ENCODE peak calls at places on chromosome 22, in four cellular contexts. T is WTC11, E is HepG2, M is K562. X is an unnamed sample.

GRCh38 chr22:47059701-47060161 is 297.3 kb downstream of the TBC1D22A start:
- DNase-seq in E (no peak), M (no peak), T (no peak), X (no peak)

GRCh38 chr22:33743756-33744155 is 176.5 kb downstream of the LARGE1 start:
- DNase-seq in M (no peak), T (no peak), E (no peak), X (no peak)

GRCh38 chr22:22178566-22178965 is 66.0 kb upstream of the VPREB1 start:
- DNase-seq in M (no peak), E (no peak), T (no peak), X (no peak)

GRCh38 chr22:48181168-48181955 is 1418.9 kb downstream of the TBC1D22A start:
- DNase-seq in M (no peak), E (no peak), T (no peak), X (no peak)

GRCh38 chr22:35846804-35847203 is 129.1 kb downstream of the APOL5 start:
- DNase-seq in E (no peak), M (no peak), T (no peak), X (no peak)

GRCh38 chr22:36552300-36552699 is 23.3 kb upstream of the EIF3D start:
- DNase-seq in E (no peak), M (no peak), T (no peak), X (no peak)

GRCh38 chr22:20578192-20578591 is 70.8 kb downstream of the MED15 start:
- DNase-seq in E (no peak), T (no peak), M (no peak), X (no peak)

GRCh38 chr22:46971141-46971775 is 208.8 kb downstream of the TBC1D22A start:
- DNase-seq in M (no peak), T (no peak), E (no peak), X (no peak)

GRCh38 chr22:25853501-25853900 is 111.5 kb downstream of the MYO18B start:
- DNase-seq in T (no peak), E (no peak), M (peak; percentile 37), X (no peak)

GRCh38 chr22:27537481-27537891 is 264.1 kb downstream of the MN1 start:
- DNase-seq in T (no peak), M (no peak), E (no peak), X (no peak)

GRCh38 chr22:46097268-46097900 is 52.9 kb upstream of the PPARA start:
- DNase-seq in E (no peak), T (no peak), M (no peak), X (no peak)

GRCh38 chr22:35430897-35431322 is 31.0 kb downstream of the MCM5 start:
- DNase-seq in E (peak; percentile 55), T (peak; percentile 93), M (peak; percentile 80), X (peak; percentile 75)

GRCh38 chr22:33038131-33038772 is 19.9 kb downstream of the SYN3 start:
- DNase-seq in M (no peak), E (no peak), T (no peak), X (no peak)

GRCh38 chr22:44622147-44622427 is 79.9 kb upstream of the PRR5 start:
- DNase-seq in T (no peak), M (peak; percentile 20), E (no peak), X (peak; percentile 27)

GRCh38 chr22:27580311-27580897 is 221.2 kb downstream of the MN1 start:
- DNase-seq in E (no peak), T (no peak), M (no peak), X (no peak)

GRCh38 chr22:36702832-36703210 is 731 bp downstream of the CACNG2 start:
- DNase-seq in M (no peak), E (no peak), T (no peak), X (no peak)

GRCh38 chr22:46078241-46079092 is 71.9 kb upstream of the PPARA start:
- DNase-seq in E (no peak), T (peak; percentile 10), M (no peak), X (peak; percentile 89)

GRCh38 chr22:25023879-25024278 is 71.4 kb downstream of the KIAA1671 start:
- DNase-seq in E (no peak), T (no peak), M (no peak), X (no peak)

GRCh38 chr22:37186997-37187522 is 987 bp downstream of the C1QTNF6 start:
- DNase-seq in M (no peak), E (no peak), T (no peak), X (no peak)

GRCh38 chr22:47067911-47068654 is 305.6 kb downstream of the TBC1D22A start:
- DNase-seq in E (no peak), M (no peak), T (no peak), X (no peak)

GRCh38 chr22:36106910-36107309 is 53.6 kb downstream of the APOL3 start:
- DNase-seq in T (no peak), M (no peak), E (no peak), X (no peak)

GRCh38 chr22:26016916-26017315 is 152.3 kb upstream of the SEZ6L start:
- DNase-seq in E (no peak), T (no peak), M (no peak), X (no peak)

GRCh38 chr22:47610766-47611165 is 848.3 kb downstream of the TBC1D22A start:
- DNase-seq in T (no peak), M (no peak), E (no peak), X (no peak)

GRCh38 chr22:48346311-48346710 is 1481.4 kb downstream of the BRD1 start:
- DNase-seq in T (no peak), M (no peak), E (no peak), X (no peak)

GRCh38 chr22:32836286-32836859 is 34.9 kb downstream of the TIMP3 start:
- DNase-seq in E (peak; percentile 11), M (peak; percentile 51), T (no peak), X (peak; percentile 18)

GRCh38 chr22:48677168-48677520 is 1150.5 kb downstream of the BRD1 start:
- DNase-seq in E (no peak), M (no peak), T (no peak), X (no peak)

GRCh38 chr22:27680636-27681035 is 120.9 kb downstream of the MN1 start:
- DNase-seq in M (no peak), E (no peak), T (no peak), X (no peak)

GRCh38 chr22:36369922-36370781 is 17.6 kb downstream of the MYH9 start:
- DNase-seq in M (peak; percentile 57), E (peak; percentile 72), T (no peak), X (peak; percentile 58)

GRCh38 chr22:44120314-44120704 is 60.4 kb upstream of the PARVG start:
- DNase-seq in E (no peak), T (no peak), M (no peak), X (no peak)

GRCh38 chr22:33247758-33248157 is 189.6 kb upstream of the SYN3 start:
- DNase-seq in T (no peak), E (no peak), M (no peak), X (no peak)

GRCh38 chr22:44572414-44573207 is 74.6 kb upstream of the RTL6 start:
- DNase-seq in M (no peak), T (no peak), E (no peak), X (no peak)

GRCh38 chr22:37001826-37002225 is 17.4 kb downstream of the TST start:
- DNase-seq in T (no peak), M (no peak), E (no peak), X (no peak)

GRCh38 chr22:34111210-34111824 is 191.0 kb upstream of the LARGE1 start:
- DNase-seq in T (peak; percentile 49), E (peak; percentile 22), M (peak; percentile 23), X (peak; percentile 13)

GRCh38 chr22:23774114-23774921 is 1.7 kb downstream of the MMP11 start:
- DNase-seq in E (peak; percentile 85), T (no peak), M (no peak), X (no peak)
- TF ChIP-seq NR3C1 in E (no peak), T (no peak), M (no peak), X (no peak)

DNA sequence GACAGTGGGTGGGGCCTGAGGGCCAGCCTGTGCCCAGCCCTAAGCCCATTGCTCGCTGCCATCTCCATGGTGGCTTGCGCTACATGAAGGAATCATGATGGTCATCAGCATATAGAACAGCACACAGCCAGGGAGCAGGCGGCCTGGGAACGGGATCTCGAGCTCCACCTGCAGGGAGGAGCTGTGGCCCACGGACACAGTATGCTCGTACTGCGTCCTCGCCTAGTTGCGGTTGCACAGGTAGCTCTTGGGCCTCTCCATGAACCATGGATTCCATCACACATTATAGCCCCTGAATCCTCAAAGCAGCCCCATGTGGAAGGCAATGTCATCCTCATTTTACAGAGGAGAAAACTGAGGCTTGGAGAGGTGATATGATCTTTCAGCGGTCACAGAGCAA is 15.1 kb downstream of the SEC14L4 start:
- DNase-seq in E (peak; percentile 16), M (peak; percentile 45), T (peak; percentile 44), X (no peak)
- TF ChIP-seq CTCF in E (peak; percentile 77), M (peak; percentile 62), T (no peak), X (no peak)

GRCh38 chr22:18991138-18991432 is 55.0 kb upstream of the PRODH start:
- DNase-seq in T (no peak), E (no peak), M (no peak), X (no peak)

GRCh38 chr22:18990355-18991137 is 54.5 kb upstream of the PRODH start:
- DNase-seq in T (no peak), E (no peak), M (no peak), X (no peak)

GRCh38 chr22:18987765-18988164 is 51.7 kb upstream of the PRODH start:
- DNase-seq in E (peak; percentile 32), M (peak; percentile 85), T (peak; percentile 78), X (peak; percentile 24)

GRCh38 chr22:18991828-18992442 is 55.8 kb upstream of the PRODH start:
- DNase-seq in E (no peak), M (peak; percentile 15), T (no peak), X (no peak)

DNA sequence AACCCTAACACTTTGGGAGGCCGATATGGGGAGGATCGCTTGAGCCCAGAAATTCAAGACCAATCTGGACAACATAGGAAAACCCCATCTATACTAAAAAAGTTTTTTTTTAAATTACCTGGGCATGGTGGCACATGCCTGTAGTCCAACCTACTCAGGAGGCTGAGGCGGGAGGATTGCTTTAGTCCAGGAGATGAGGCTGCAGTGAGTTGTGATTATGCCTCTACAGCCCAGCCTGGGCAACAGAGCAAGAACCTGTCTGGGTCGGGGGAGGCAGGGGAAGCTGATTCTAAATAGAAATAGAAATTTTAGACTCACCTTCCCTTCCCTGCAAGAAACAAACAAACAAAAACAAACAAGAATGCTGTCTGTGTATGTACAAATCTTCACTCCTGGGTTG is 52.9 kb upstream of the PRODH start:
- DNase-seq in E (no peak), M (no peak), T (no peak), X (no peak)
- TF ChIP-seq NR3C1 in E (no peak), M (peak; percentile 26), T (no peak), X (no peak)

DNA sequence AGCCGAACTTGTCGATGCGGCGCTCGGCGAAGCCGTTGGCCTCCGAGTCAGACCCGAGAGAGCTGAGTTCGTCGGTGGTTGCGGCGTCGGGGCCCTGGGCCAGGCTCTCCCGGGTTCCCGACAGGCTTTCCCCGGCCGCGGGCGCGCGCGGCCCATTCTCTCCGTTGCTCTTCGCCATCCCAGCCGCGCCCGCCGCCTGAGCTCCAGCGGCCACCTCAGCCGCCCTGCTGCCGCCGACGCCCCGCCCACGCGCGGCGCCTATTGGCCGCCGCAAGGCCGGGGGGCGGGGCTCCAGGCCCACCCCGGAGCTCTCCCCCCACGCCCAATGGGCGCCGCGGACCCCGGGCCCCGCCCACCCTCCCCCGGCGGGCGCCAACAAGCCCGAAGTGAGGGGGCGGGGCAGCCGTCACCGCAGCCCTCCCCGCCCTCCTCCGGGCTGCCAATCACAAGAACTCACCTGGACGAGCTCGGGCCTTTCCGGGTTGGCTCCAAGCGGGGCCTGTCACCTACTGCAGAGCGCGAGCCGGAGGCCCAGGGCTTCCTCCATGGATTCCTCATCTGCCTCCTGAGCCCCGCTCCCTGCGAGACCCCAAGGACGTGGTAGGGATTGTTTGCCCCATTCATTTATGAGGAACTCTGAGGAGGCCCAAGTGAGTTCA is at the start of gene TBC1D10A:
- DNase-seq in T (peak; percentile 95), M (peak; percentile 98), E (peak; percentile 90), X (peak; percentile 87)
- TF ChIP-seq CTCF in T (no peak), M (no peak), E (no peak), X (no peak)

GRCh38 chr22:49779226-49779625 is 48.4 kb downstream of the BRD1 start:
- DNase-seq in M (no peak), E (no peak), T (no peak), X (no peak)
- TF ChIP-seq NR3C1 in M (no peak), E (no peak), T (no peak), X (no peak)